ENCODE peak calls at places on chromosome 1, in ten cellular contexts. One of them, this sample, is unnamed.
A peak's percentile ranks its signal among the peaks of the same experiment; 100 is the strongest.

GRCh38 chr1:241591317-241591716 is 48.9 kb downstream of the CHML start:
- DNase-seq in ovary: no peak
- DNase-seq in body of pancreas: no peak
- DNase-seq in heart left ventricle: no peak
- DNase-seq in uterus: no peak
- DNase-seq in stomach: no peak
- DNase-seq in A549: peak; percentile 50
- DNase-seq in adrenal gland: peak; percentile 49
- DNase-seq in thyroid gland: no peak
- DNase-seq in lower leg skin: no peak
- DNase-seq in this sample: no peak

GRCh38 chr1:6513296-6513928 is 21.9 kb upstream of the PLEKHG5 start:
- DNase-seq in ovary: no peak
- DNase-seq in body of pancreas: no peak
- DNase-seq in heart left ventricle: no peak
- DNase-seq in uterus: no peak
- DNase-seq in stomach: no peak
- DNase-seq in A549: no peak
- DNase-seq in adrenal gland: no peak
- DNase-seq in thyroid gland: no peak
- DNase-seq in lower leg skin: no peak
- DNase-seq in this sample: peak; percentile 23

GRCh38 chr1:20411196-20411980 is 74.6 kb downstream of the CAMK2N1 start:
- DNase-seq in ovary: no peak
- DNase-seq in body of pancreas: no peak
- DNase-seq in heart left ventricle: no peak
- DNase-seq in uterus: no peak
- DNase-seq in stomach: no peak
- DNase-seq in A549: peak; percentile 71
- DNase-seq in adrenal gland: peak; percentile 80
- DNase-seq in thyroid gland: no peak
- DNase-seq in lower leg skin: peak; percentile 78
- DNase-seq in this sample: no peak

GRCh38 chr1:41474490-41475271 is 9.8 kb downstream of the EDN2 start:
- DNase-seq in ovary: peak; percentile 82
- DNase-seq in body of pancreas: peak; percentile 78
- DNase-seq in heart left ventricle: peak; percentile 54
- DNase-seq in uterus: peak; percentile 59
- DNase-seq in stomach: no peak
- DNase-seq in A549: no peak
- DNase-seq in adrenal gland: peak; percentile 89
- DNase-seq in thyroid gland: peak; percentile 96
- DNase-seq in lower leg skin: peak; percentile 90
- DNase-seq in this sample: no peak

GRCh38 chr1:33424610-33425009 is 6.3 kb downstream of the PHC2 start:
- DNase-seq in ovary: no peak
- DNase-seq in body of pancreas: no peak
- DNase-seq in heart left ventricle: no peak
- DNase-seq in uterus: no peak
- DNase-seq in stomach: no peak
- DNase-seq in A549: no peak
- DNase-seq in adrenal gland: no peak
- DNase-seq in thyroid gland: no peak
- DNase-seq in lower leg skin: no peak
- DNase-seq in this sample: no peak

GRCh38 chr1:156797212-156797871 is 19.3 kb downstream of the SH2D2A start:
- DNase-seq in ovary: no peak
- DNase-seq in body of pancreas: peak; percentile 51
- DNase-seq in heart left ventricle: no peak
- DNase-seq in uterus: no peak
- DNase-seq in stomach: peak; percentile 33
- DNase-seq in A549: peak; percentile 75
- DNase-seq in adrenal gland: peak; percentile 51
- DNase-seq in thyroid gland: peak; percentile 47
- DNase-seq in lower leg skin: peak; percentile 66
- DNase-seq in this sample: no peak

GRCh38 chr1:212139526-212140137 is 104.1 kb downstream of the DTL start:
- DNase-seq in ovary: no peak
- DNase-seq in body of pancreas: peak; percentile 26
- DNase-seq in heart left ventricle: peak; percentile 32
- DNase-seq in uterus: no peak
- DNase-seq in stomach: no peak
- DNase-seq in A549: no peak
- DNase-seq in adrenal gland: peak; percentile 51
- DNase-seq in thyroid gland: peak; percentile 94
- DNase-seq in lower leg skin: no peak
- DNase-seq in this sample: no peak

GRCh38 chr1:104923075-104923474 is 1173.4 kb downstream of the AMY1C start:
- DNase-seq in ovary: no peak
- DNase-seq in body of pancreas: no peak
- DNase-seq in heart left ventricle: no peak
- DNase-seq in uterus: no peak
- DNase-seq in stomach: no peak
- DNase-seq in A549: no peak
- DNase-seq in adrenal gland: no peak
- DNase-seq in thyroid gland: no peak
- DNase-seq in lower leg skin: no peak
- DNase-seq in this sample: no peak

GRCh38 chr1:110050602-110051261 is 16.3 kb downstream of the STRIP1 start:
- DNase-seq in ovary: no peak
- DNase-seq in body of pancreas: no peak
- DNase-seq in heart left ventricle: no peak
- DNase-seq in uterus: no peak
- DNase-seq in stomach: no peak
- DNase-seq in A549: no peak
- DNase-seq in adrenal gland: peak; percentile 57
- DNase-seq in thyroid gland: no peak
- DNase-seq in lower leg skin: no peak
- DNase-seq in this sample: no peak

GRCh38 chr1:110047463-110047862 is 13.0 kb downstream of the STRIP1 start:
- DNase-seq in ovary: no peak
- DNase-seq in body of pancreas: no peak
- DNase-seq in heart left ventricle: no peak
- DNase-seq in uterus: no peak
- DNase-seq in stomach: no peak
- DNase-seq in A549: no peak
- DNase-seq in adrenal gland: no peak
- DNase-seq in thyroid gland: no peak
- DNase-seq in lower leg skin: no peak
- DNase-seq in this sample: no peak

GRCh38 chr1:110048240-110048639 is 13.8 kb downstream of the STRIP1 start:
- DNase-seq in ovary: no peak
- DNase-seq in body of pancreas: no peak
- DNase-seq in heart left ventricle: no peak
- DNase-seq in uterus: no peak
- DNase-seq in stomach: no peak
- DNase-seq in A549: no peak
- DNase-seq in adrenal gland: no peak
- DNase-seq in thyroid gland: no peak
- DNase-seq in lower leg skin: no peak
- DNase-seq in this sample: no peak

GRCh38 chr1:110049801-110050601 is 15.6 kb downstream of the STRIP1 start:
- DNase-seq in ovary: no peak
- DNase-seq in body of pancreas: no peak
- DNase-seq in heart left ventricle: no peak
- DNase-seq in uterus: no peak
- DNase-seq in stomach: no peak
- DNase-seq in A549: no peak
- DNase-seq in adrenal gland: no peak
- DNase-seq in thyroid gland: peak; percentile 25
- DNase-seq in lower leg skin: no peak
- DNase-seq in this sample: no peak

GRCh38 chr1:110048923-110049601 is 14.6 kb downstream of the STRIP1 start:
- DNase-seq in ovary: no peak
- DNase-seq in body of pancreas: no peak
- DNase-seq in heart left ventricle: no peak
- DNase-seq in uterus: no peak
- DNase-seq in stomach: peak; percentile 57
- DNase-seq in A549: no peak
- DNase-seq in adrenal gland: no peak
- DNase-seq in thyroid gland: no peak
- DNase-seq in lower leg skin: no peak
- DNase-seq in this sample: no peak
- H3K4me3 ChIP-seq in ovary: no peak overlapping the region
- H3K4me3 ChIP-seq in body of pancreas: no peak overlapping the region
- H3K4me3 ChIP-seq in heart left ventricle: no peak overlapping the region
- H3K4me3 ChIP-seq in uterus: no peak overlapping the region
- H3K4me3 ChIP-seq in stomach: no peak overlapping the region
- H3K4me3 ChIP-seq in A549: no peak overlapping the region
- H3K4me3 ChIP-seq in adrenal gland: no peak overlapping the region
- H3K4me3 ChIP-seq in thyroid gland: no peak overlapping the region
- H3K4me3 ChIP-seq in lower leg skin: no peak overlapping the region
- H3K4me3 ChIP-seq in this sample: no peak overlapping the region

GRCh38 chr1:51729824-51730284 is 113.0 kb downstream of the OSBPL9 start:
- DNase-seq in ovary: no peak
- DNase-seq in body of pancreas: no peak
- DNase-seq in heart left ventricle: no peak
- DNase-seq in uterus: no peak
- DNase-seq in stomach: no peak
- DNase-seq in A549: peak; percentile 33
- DNase-seq in adrenal gland: no peak
- DNase-seq in thyroid gland: no peak
- DNase-seq in lower leg skin: peak; percentile 89
- DNase-seq in this sample: no peak
- TF ChIP-seq POLR2A in ovary: no peak
- TF ChIP-seq POLR2A in body of pancreas: no peak
- TF ChIP-seq POLR2A in heart left ventricle: no peak
- TF ChIP-seq POLR2A in uterus: no peak
- TF ChIP-seq POLR2A in stomach: no peak
- TF ChIP-seq POLR2A in A549: no peak
- TF ChIP-seq POLR2A in adrenal gland: no peak
- TF ChIP-seq POLR2A in thyroid gland: no peak
- TF ChIP-seq POLR2A in lower leg skin: no peak
- TF ChIP-seq POLR2A in this sample: no peak

DNA sequence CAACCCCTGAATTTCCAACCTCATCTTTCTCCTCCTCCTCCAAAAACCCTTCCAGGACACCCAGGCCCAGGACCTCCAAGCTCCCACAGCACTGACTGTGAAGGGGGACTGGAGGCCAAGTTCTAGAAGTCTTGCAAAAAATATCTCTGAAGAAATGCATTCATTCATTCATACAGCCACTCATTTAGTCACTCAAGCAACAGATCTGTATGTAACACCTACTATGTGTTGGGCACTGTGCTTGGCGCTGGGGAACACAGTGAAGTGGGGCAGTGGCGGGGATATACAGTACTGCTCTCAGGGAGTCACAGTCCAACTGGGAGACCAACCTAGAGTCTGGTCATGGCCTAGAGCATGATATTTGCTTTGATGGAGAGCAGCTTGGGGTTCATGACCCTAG is 15.3 kb upstream of the TNFRSF1B start:
- DNase-seq in ovary: no peak
- DNase-seq in body of pancreas: no peak
- DNase-seq in heart left ventricle: no peak
- DNase-seq in uterus: no peak
- DNase-seq in stomach: no peak
- DNase-seq in A549: no peak
- DNase-seq in adrenal gland: no peak
- DNase-seq in thyroid gland: no peak
- DNase-seq in lower leg skin: no peak
- DNase-seq in this sample: no peak
- H3K4me3 ChIP-seq in ovary: no peak overlapping the region
- H3K4me3 ChIP-seq in body of pancreas: no peak overlapping the region
- H3K4me3 ChIP-seq in heart left ventricle: no peak overlapping the region
- H3K4me3 ChIP-seq in uterus: no peak overlapping the region
- H3K4me3 ChIP-seq in stomach: no peak overlapping the region
- H3K4me3 ChIP-seq in A549: no peak overlapping the region
- H3K4me3 ChIP-seq in adrenal gland: no peak overlapping the region
- H3K4me3 ChIP-seq in thyroid gland: no peak overlapping the region
- H3K4me3 ChIP-seq in lower leg skin: no peak overlapping the region
- H3K4me3 ChIP-seq in this sample: no peak overlapping the region

DNA sequence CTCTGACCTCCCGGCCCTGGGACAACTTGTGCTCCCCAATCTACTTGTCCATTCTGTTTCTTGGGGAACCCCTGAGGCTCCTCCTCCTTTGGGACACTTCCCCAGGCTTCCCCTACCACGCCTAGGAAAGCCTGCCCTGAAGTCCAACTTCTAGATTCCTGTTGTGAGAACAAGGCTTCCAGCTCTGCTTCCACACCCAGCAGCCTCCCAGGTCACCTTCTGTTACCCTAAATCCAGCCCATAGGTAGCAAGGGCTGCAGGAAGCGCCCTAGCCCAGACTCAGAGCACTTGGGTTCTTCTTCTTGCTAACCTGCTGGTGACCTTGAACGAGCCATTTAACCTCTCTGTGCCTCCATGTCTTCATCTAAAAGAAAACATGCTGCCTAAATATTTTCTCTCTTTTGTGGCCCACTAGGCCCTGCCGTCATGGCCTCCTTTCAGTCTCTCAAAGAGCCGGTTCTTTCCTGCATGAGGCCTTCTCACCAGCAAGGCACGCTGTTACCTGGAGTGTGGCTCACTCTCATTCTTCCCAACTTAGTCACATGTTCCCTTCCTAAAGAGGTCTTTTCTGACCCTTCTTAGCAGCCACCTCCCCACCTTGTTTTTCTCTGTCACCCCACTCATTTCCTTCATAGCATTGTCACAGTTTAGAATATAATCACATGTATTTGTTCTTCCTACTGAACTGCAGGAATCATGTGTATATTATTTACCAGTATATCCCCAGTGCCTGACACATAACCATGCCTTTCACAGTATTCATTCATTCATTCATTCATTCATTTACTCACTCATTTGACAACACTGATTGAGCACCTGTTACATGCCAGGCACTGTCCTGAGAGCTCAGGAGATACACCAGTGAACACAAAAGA is 1.4 kb downstream of the CAPN2 start:
- DNase-seq in ovary: no peak
- DNase-seq in body of pancreas: no peak
- DNase-seq in heart left ventricle: no peak
- DNase-seq in uterus: no peak
- DNase-seq in stomach: no peak
- DNase-seq in A549: no peak
- DNase-seq in adrenal gland: peak; percentile 12
- DNase-seq in thyroid gland: peak; percentile 27
- DNase-seq in lower leg skin: no peak
- DNase-seq in this sample: no peak
- TF ChIP-seq POLR2A in ovary: no peak
- TF ChIP-seq POLR2A in body of pancreas: no peak
- TF ChIP-seq POLR2A in heart left ventricle: no peak
- TF ChIP-seq POLR2A in uterus: no peak
- TF ChIP-seq POLR2A in stomach: no peak
- TF ChIP-seq POLR2A in A549: no peak
- TF ChIP-seq POLR2A in adrenal gland: no peak
- TF ChIP-seq POLR2A in thyroid gland: no peak
- TF ChIP-seq POLR2A in lower leg skin: no peak
- TF ChIP-seq POLR2A in this sample: no peak

GRCh38 chr1:200873116-200873670 is 412 bp downstream of the GPR25 start:
- DNase-seq in ovary: no peak
- DNase-seq in body of pancreas: peak; percentile 32
- DNase-seq in heart left ventricle: no peak
- DNase-seq in uterus: no peak
- DNase-seq in stomach: peak; percentile 38
- DNase-seq in A549: no peak
- DNase-seq in adrenal gland: no peak
- DNase-seq in thyroid gland: no peak
- DNase-seq in lower leg skin: peak; percentile 73
- DNase-seq in this sample: no peak
- H3K4me3 ChIP-seq in ovary: no peak overlapping the region
- H3K4me3 ChIP-seq in body of pancreas: no peak overlapping the region
- H3K4me3 ChIP-seq in heart left ventricle: peak overlapping the region; percentile 43
- H3K4me3 ChIP-seq in uterus: no peak overlapping the region
- H3K4me3 ChIP-seq in stomach: peak overlapping the region; percentile 48
- H3K4me3 ChIP-seq in A549: no peak overlapping the region
- H3K4me3 ChIP-seq in adrenal gland: peak overlapping the region; percentile 45
- H3K4me3 ChIP-seq in thyroid gland: no peak overlapping the region
- H3K4me3 ChIP-seq in lower leg skin: no peak overlapping the region
- H3K4me3 ChIP-seq in this sample: peak overlapping the region; percentile 8

This sample was measured in gastrocnemius medialis.